ENCODE peak calls at places on chromosomes 16 and 17, in four cellular contexts. T is NCI-H1105 treated with DMSO at 0.1 percent for 48 hours; U is ureter; Z is effector memory CD4-positive, alpha-beta T cell. M is an unnamed sample.

GRCh38 chr17:800446-801242 is 18.5 kb downstream of the MRM3 start:
- DNase-seq in T (no peak), Z (no peak), U (no peak), M (no peak)

GRCh38 chr16:24853830-24854229 is 8.1 kb downstream of the SLC5A11 start:
- DNase-seq in Z (no peak), T (peak), U (no peak), M (no peak)

GRCh38 chr17:65463242-65463641 is 98.2 kb downstream of the AXIN2 start:
- DNase-seq in T (no peak), Z (no peak), U (peak), M (no peak)

GRCh38 chr17:29757788-29758187 is 135.1 kb upstream of the CORO6 start:
- DNase-seq in Z (no peak), U (no peak), T (no peak), M (no peak)

GRCh38 chr17:58335061-58335731 is 6.6 kb upstream of the TSPOAP1 start:
- DNase-seq in Z (no peak), T (no peak), U (no peak), M (no peak)

GRCh38 chr16:25210758-25211157 is 6.0 kb upstream of the AQP8 start:
- DNase-seq in U (no peak), T (no peak), Z (no peak), M (no peak)

GRCh38 chr17:15398291-15398690 is 56.9 kb upstream of the TEKT3 start:
- DNase-seq in U (no peak), Z (no peak), T (no peak), M (no peak)

GRCh38 chr17:42598905-42599304 is 10.3 kb downstream of the RETREG3 start:
- DNase-seq in T (no peak), U (no peak), Z (no peak), M (no peak)

GRCh38 chr17:82633343-82633742 is 14.9 kb downstream of the WDR45B start:
- DNase-seq in Z (no peak), U (no peak), T (no peak), M (no peak)

GRCh38 chr16:20315764-20316163 is 11.5 kb downstream of the GP2 start:
- DNase-seq in Z (no peak), U (no peak), T (no peak), M (no peak)

GRCh38 chr17:33854596-33854995 is 400.5 kb upstream of the CCL2 start:
- DNase-seq in U (no peak), T (no peak), Z (no peak), M (no peak)

GRCh38 chr17:45703348-45703747 is 80.8 kb upstream of the CRHR1 start:
- DNase-seq in U (no peak), Z (no peak), T (no peak), M (no peak)

GRCh38 chr16:67934306-67935095 is 2.1 kb downstream of the PSMB10 start:
- DNase-seq in U (no peak), Z (no peak), T (no peak), M (peak)

GRCh38 chr17:73101031-73101430 is 8.5 kb upstream of the SLC39A11 start:
- DNase-seq in U (no peak), T (no peak), Z (no peak), M (no peak)

M was measured in sciatic nerve.